ENCODE peak calls at places on chromosomes 1 and 21, in four cellular contexts. L is GM03348, Z is globus pallidus, B is pancreas. C is an unnamed sample.

GRCh38 chr1:14940285-14940890 is 213.2 kb upstream of the TMEM51 start:
- DNase-seq in L (no peak), B (no peak), Z (no peak), C (no peak)

GRCh38 chr21:45489480-45489982 is 52.7 kb downstream of the SLC19A1 start:
- DNase-seq in B (no peak), Z (no peak), L (no peak), C (no peak)

GRCh38 chr1:240833057-240833456 is 221.1 kb upstream of the GREM2 start:
- DNase-seq in Z (no peak), L (no peak), B (no peak), C (no peak)

GRCh38 chr1:54378157-54378883 is 27.9 kb downstream of the SSBP3 start:
- DNase-seq in L (no peak), B (no peak), Z (peak), C (no peak)

GRCh38 chr1:234840843-234841242 is 230.9 kb upstream of the IRF2BP2 start:
- DNase-seq in L (peak), B (no peak), Z (no peak), C (no peak)

GRCh38 chr1:117059334-117059677 is 820 bp upstream of the TTF2 start:
- DNase-seq in L (peak), B (peak), Z (no peak), C (no peak)

GRCh38 chr21:32726742-32727477 is 903 bp downstream of the SYNJ1 start:
- DNase-seq in B (no peak), L (peak), Z (peak), C (peak)

GRCh38 chr1:207861442-207862177 is 49.3 kb downstream of the CD34 start:
- DNase-seq in B (no peak), L (no peak), Z (no peak), C (no peak)

GRCh38 chr1:12284486-12284885 is 54.7 kb downstream of the VPS13D start:
- DNase-seq in Z (no peak), L (no peak), B (no peak), C (no peak)

GRCh38 chr1:206797534-206798383 is 25.5 kb upstream of the IL10 start:
- DNase-seq in B (no peak), Z (no peak), L (no peak), C (no peak)

GRCh38 chr1:8602471-8603219 is 214.8 kb downstream of the RERE start:
- DNase-seq in Z (no peak), B (no peak), L (no peak), C (no peak)

GRCh38 chr1:68229927-68230812 is 2.2 kb downstream of the WLS start:
- DNase-seq in B (no peak), L (peak), Z (no peak), C (no peak)

GRCh38 chr1:57309608-57310007 is 114.3 kb downstream of the DAB1 start:
- DNase-seq in Z (no peak), L (no peak), B (no peak), C (no peak)

GRCh38 chr1:84300991-84301758 is at the start of gene SAMD13:
- DNase-seq in Z (peak), L (peak), B (no peak), C (peak)

GRCh38 chr1:247096544-247096943 is 7.6 kb downstream of the ZNF669 start:
- DNase-seq in B (no peak), L (no peak), Z (no peak), C (no peak)

GRCh38 chr1:200081151-200081981 is 53.9 kb downstream of the NR5A2 start:
- DNase-seq in Z (no peak), B (no peak), L (no peak), C (no peak)

GRCh38 chr21:32256873-32257620 is 21.8 kb downstream of the MIS18A start:
- DNase-seq in Z (peak), L (peak), B (peak), C (peak)

GRCh38 chr1:182087951-182088350 is 26.4 kb upstream of the ZNF648 start:
- DNase-seq in L (no peak), B (no peak), Z (no peak), C (no peak)

GRCh38 chr21:43599728-43600127 is 59.6 kb downstream of the HSF2BP start:
- DNase-seq in Z (no peak), L (no peak), B (no peak), C (no peak)

C was measured in AG08395.